ENCODE peak calls at places on chromosomes 13 and 19, in seven cellular contexts. N, U, R, V, T, Q and P are unnamed samples. For H3K4me1, the result is how much of the 10 kb centered on the place peaks cover.

GRCh38 chr13:46184277-46184699 is 2.3 kb upstream of the LCP1 start:
- DNase-seq in N (no peak), U (peak), R (peak), V (no peak), T (no peak), Q (peak), P (no peak)

GRCh38 chr13:29021311-29021710 is 201.2 kb downstream of the MTUS2 start:
- DNase-seq in N (no peak), U (no peak), R (no peak), V (no peak), T (no peak), Q (no peak), P (no peak)

GRCh38 chr13:73828811-73829210 is 305.4 kb downstream of the KLF12 start:
- DNase-seq in N (no peak), U (no peak), R (peak), V (no peak), T (no peak), Q (no peak), P (no peak)

GRCh38 chr13:98171806-98172569 is 5.1 kb downstream of the RNF113B start:
- DNase-seq in N (no peak), U (no peak), R (peak), V (no peak), T (peak), Q (no peak), P (no peak)

GRCh38 chr13:82655518-82655855 is 1226.8 kb downstream of the SLITRK1 start:
- DNase-seq in N (no peak), U (no peak), R (no peak), V (no peak), T (no peak), Q (no peak), P (no peak)

GRCh38 chr13:109517516-109517915 is 268.9 kb downstream of the IRS2 start:
- DNase-seq in N (no peak), U (peak), R (no peak), V (no peak), T (no peak), Q (no peak), P (no peak)

GRCh38 chr19:42352216-42352892 is 26.9 kb downstream of the MEGF8 start:
- DNase-seq in N (no peak), U (peak), R (peak), V (no peak), T (no peak), Q (no peak), P (no peak)

GRCh38 chr13:93472897-93473296 is 246.3 kb downstream of the GPC6 start:
- DNase-seq in N (no peak), U (no peak), R (no peak), V (no peak), T (no peak), Q (no peak), P (no peak)

GRCh38 chr13:29454931-29455481 is 140.5 kb downstream of the SLC7A1 start:
- DNase-seq in N (no peak), U (peak), R (peak), V (no peak), T (no peak), Q (no peak), P (no peak)

GRCh38 chr19:35116085-35116801 is 620 bp downstream of the FXYD3 start:
- DNase-seq in N (peak), U (peak), R (no peak), V (no peak), T (no peak), Q (peak), P (no peak)

GRCh38 chr19:7377196-7377595 is 28.5 kb downstream of the ARHGEF18 start:
- DNase-seq in N (no peak), U (no peak), R (no peak), V (no peak), T (no peak), Q (peak), P (no peak)

GRCh38 chr19:32318884-32319520 is 26.4 kb upstream of the ZNF507 start:
- DNase-seq in N (no peak), U (peak), R (peak), V (no peak), T (no peak), Q (no peak), P (no peak)

GRCh38 chr19:6752257-6753177 is 13.0 kb downstream of the TRIP10 start:
- DNase-seq in N (no peak), U (no peak), R (peak), V (no peak), T (no peak), Q (no peak), P (no peak)

GRCh38 chr19:33373701-33374405 is at the start of gene CEBPG:
- DNase-seq in N (peak), U (peak), R (no peak), V (no peak), T (peak), Q (peak), P (no peak)

GRCh38 chr13:53920916-53921315 is 892.3 kb downstream of the OLFM4 start:
- DNase-seq in N (no peak), U (no peak), R (no peak), V (no peak), T (peak), Q (peak), P (no peak)

GRCh38 chr13:57631607-57632275 is at the start of gene PCDH17:
- DNase-seq in N (peak), U (no peak), R (peak), V (no peak), T (peak), Q (peak), P (peak)

GRCh38 chr19:45900661-45901431 is 1.6 kb downstream of the MYPOP start:
- DNase-seq in N (no peak), U (no peak), R (peak), V (no peak), T (no peak), Q (no peak), P (no peak)

GRCh38 chr19:47514151-47514868 is 553 bp downstream of the NAPA start:
- DNase-seq in N (no peak), U (no peak), R (no peak), V (no peak), T (no peak), Q (no peak), P (no peak)

GRCh38 chr13:48096670-48097069 is 1.8 kb upstream of the MED4 start:
- DNase-seq in N (no peak), U (no peak), R (no peak), V (no peak), T (no peak), Q (no peak), P (no peak)

GRCh38 chr19:18839465-18840287 is 7.9 kb downstream of the UPF1 start:
- DNase-seq in N (peak), U (no peak), R (no peak), V (no peak), T (peak), Q (no peak), P (no peak)

GRCh38 chr13:29925457-29925856 is 75.0 kb upstream of the UBL3 start:
- DNase-seq in N (peak), U (peak), R (no peak), V (no peak), T (no peak), Q (peak), P (peak)

GRCh38 chr13:111372651-111373425 is 52.4 kb downstream of the TEX29 start:
- DNase-seq in N (no peak), U (no peak), R (no peak), V (no peak), T (no peak), Q (no peak), P (no peak)

GRCh38 chr19:18700501-18701249 is 17.2 kb downstream of the CRTC1 start:
- DNase-seq in N (peak), U (peak), R (peak), V (peak), T (peak), Q (peak), P (peak)

GRCh38 chr13:110336108-110336507 is 29.0 kb downstream of the COL4A2 start:
- DNase-seq in N (no peak), U (no peak), R (no peak), V (no peak), T (no peak), Q (no peak), P (no peak)

GRCh38 chr13:39376088-39376487 is 226.9 kb downstream of the LHFPL6 start:
- DNase-seq in N (no peak), U (no peak), R (no peak), V (no peak), T (no peak), Q (no peak), P (no peak)

GRCh38 chr19:32196690-32197420 is 148.6 kb upstream of the ZNF507 start:
- DNase-seq in N (no peak), U (no peak), R (no peak), V (no peak), T (no peak), Q (no peak), P (no peak)

GRCh38 chr13:94759120-94759728 is 46.9 kb upstream of the SOX21 start:
- DNase-seq in N (no peak), U (peak), R (no peak), V (no peak), T (no peak), Q (no peak), P (no peak)

GRCh38 chr13:99577934-99578917 is 77.0 kb downstream of the TM9SF2 start:
- DNase-seq in N (no peak), U (peak), R (peak), V (no peak), T (no peak), Q (no peak), P (no peak)

DNA sequence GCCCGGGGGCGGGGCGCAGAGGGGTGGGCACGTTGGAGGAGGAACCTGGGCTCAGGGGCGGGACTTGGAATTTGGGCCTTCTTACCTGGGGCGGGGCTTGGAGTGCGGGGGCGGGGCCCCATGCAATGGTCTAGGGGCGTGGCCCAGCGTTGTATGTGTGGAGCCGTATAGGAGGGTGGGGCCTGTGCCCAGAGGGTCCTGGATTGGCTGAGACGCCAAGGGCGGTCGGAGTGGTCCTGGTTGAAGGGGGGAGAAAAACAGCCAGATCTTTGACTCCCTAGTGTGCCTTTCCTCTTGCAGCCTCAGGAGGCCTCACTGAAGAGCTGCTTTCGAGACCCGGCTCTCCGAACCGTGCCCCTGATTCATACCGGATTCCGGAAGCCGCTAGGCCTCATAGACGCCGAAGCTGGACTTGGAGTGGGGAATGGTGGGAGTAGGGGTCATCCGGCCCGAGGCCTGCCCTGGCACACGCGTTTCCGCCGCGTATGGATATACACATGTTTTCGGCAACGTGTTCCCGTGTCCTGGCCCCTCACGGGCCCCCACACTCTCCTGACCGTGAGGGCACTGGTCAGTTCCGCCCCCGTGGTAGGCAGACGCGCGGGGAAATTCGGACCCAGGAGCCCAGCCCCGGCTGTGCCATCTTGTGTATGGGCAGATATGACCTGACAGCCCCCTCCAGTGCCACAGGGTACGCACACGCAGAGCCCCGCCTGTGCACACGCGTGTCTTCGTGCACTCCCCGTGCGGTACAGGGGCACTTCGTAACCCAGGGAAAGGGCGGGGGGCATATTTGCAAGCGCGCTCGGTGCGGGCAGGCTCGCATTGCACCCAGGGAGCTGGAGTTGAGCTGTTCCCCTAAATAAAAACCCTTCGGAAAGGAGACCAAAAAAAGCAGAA is 661 bp upstream of the PRR12 start:
- DNase-seq in N (peak), U (peak), R (peak), V (peak), T (peak), Q (peak), P (peak)
- H3K27ac ChIP-seq in N (peak), U (peak), R (peak), V (peak), T (peak), Q (no peak), P (peak)

GRCh38 chr13:50119593-50119992 is 104.3 kb downstream of the KCNRG start:
- DNase-seq in N (no peak), U (no peak), R (no peak), V (no peak), T (no peak), Q (no peak), P (no peak)
- H3K4me1 ChIP-seq in N (under half), U (under half), R (under half), V (under half), T (under half), Q (under half), P (under half)

DNA sequence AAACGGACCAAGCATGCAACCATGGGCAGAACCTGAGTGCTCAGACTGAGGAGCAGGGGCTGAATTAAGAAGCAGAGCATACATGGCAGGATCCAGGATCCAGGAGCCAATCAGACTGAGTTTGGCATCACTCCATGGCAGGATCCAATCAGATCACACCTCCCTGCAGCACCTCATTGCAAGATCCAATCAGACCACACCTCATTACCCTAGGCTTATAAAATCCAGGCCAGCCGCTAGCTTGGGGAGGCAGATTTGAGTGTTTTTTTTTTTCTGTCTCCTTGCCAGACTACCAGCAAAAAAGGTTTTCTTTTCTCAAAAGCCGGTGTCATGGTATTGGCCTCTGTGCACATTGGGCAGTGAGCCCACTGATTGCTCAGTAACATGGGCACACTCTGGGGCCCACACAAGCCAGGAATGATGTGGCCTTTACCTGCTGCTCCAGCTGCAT is 127.9 kb upstream of the GJB6 start:
- DNase-seq in N (peak), U (peak), R (no peak), V (no peak), T (no peak), Q (no peak), P (no peak)
- H3K27ac ChIP-seq in N (peak), U (peak), R (no peak), V (no peak), T (no peak), Q (no peak), P (no peak)

DNA sequence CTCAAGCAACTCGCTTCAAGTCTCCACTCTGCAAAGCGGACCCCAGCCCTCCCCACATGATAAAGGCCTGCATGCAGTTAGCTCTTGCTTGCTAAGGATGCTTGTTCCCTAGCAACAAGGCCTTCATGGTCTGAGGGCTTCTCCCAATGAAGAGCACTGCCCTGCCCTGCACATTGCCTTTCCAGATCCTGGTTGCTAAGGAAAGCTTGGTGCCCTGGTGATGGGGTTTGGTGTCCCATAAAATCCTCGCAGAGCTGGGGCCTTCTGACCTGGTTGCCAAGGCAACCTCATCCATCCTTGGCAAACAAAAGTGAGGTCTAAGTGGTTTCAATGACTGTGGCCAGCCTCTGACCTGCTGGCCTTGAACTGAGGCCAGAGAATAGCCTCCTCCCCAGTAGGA is 5.9 kb downstream of the DBP start:
- DNase-seq in N (no peak), U (no peak), R (no peak), V (no peak), T (no peak), Q (no peak), P (no peak)
- H3K4me1 ChIP-seq in N (under half), U (under half), R (under half), V (under half), T (half or more), Q (under half), P (under half)

DNA sequence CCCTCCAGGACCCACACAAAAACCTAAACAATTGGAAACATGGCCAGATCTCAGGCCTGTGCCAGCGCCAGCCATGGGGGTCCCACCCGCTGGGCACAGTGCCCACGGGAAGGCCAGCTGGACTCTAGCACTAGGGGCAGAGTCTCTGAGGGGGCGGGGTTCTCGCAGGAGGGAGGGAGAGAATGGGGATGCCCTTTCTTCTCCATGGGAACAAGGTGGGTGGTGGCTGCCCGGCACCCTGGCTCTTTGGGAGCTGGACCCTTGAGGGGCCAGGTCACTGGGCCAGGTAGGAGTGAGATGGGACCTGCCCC is 8.4 kb downstream of the LYL1 start:
- DNase-seq in N (no peak), U (no peak), R (no peak), V (no peak), T (no peak), Q (no peak), P (no peak)
- H3K27ac ChIP-seq in N (no peak), U (no peak), R (no peak), V (no peak), T (peak), Q (peak), P (peak)

GRCh38 chr13:26324867-26325266 is 70.9 kb downstream of the CDK8 start:
- DNase-seq in N (no peak), U (no peak), R (no peak), V (no peak), T (no peak), Q (no peak), P (no peak)
- H3K4me1 ChIP-seq in N (under half), U (under half), R (under half), V (under half), T (under half), Q (under half), P (under half)

DNA sequence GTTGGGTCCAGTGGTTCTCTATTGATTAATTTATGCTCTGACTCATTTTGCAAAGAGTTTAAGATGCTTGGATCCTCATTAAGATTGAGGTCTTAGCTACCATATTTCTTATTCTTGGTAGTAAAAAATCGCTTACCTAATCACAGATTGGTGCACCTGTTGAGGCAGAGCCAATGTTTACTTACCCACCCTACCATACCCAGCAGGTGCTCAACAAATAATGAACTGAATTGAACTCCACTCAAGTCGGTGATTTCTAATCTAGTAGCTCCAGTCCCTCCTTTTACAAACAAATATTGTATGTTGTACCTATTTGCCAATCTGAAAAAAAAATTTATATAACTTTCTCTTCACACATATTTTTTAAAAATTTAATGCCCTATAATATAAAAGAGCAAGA is 361.0 kb downstream of the FGF14 start:
- DNase-seq in N (no peak), U (no peak), R (no peak), V (no peak), T (no peak), Q (no peak), P (no peak)
- H3K27ac ChIP-seq in N (no peak), U (no peak), R (no peak), V (no peak), T (no peak), Q (no peak), P (no peak)